ENCODE peak calls at places on chromosomes 12 and 14, in eight cellular contexts. One of them, this sample, is unnamed.

GRCh38 chr12:63802012-63802608 is 22.4 kb downstream of the RXYLT1 start:
- DNase-seq in GM20000: peak; percentile 21
- DNase-seq in WTC11: no peak
- DNase-seq in nephron progenitor cell: no peak
- DNase-seq in left lung: no peak
- DNase-seq in astrocyte of the cerebellum: peak; percentile 26
- DNase-seq in BE2C: no peak
- DNase-seq in HCT116: no peak
- DNase-seq in this sample: no peak

GRCh38 chr12:1326258-1326657 is 268.1 kb downstream of the FBXL14 start:
- DNase-seq in HCT116: no peak
- DNase-seq in GM20000: no peak
- DNase-seq in WTC11: no peak
- DNase-seq in nephron progenitor cell: no peak
- DNase-seq in astrocyte of the cerebellum: no peak
- DNase-seq in left lung: no peak
- DNase-seq in BE2C: no peak
- DNase-seq in this sample: no peak

GRCh38 chr14:44963775-44964380 is 1.9 kb downstream of the TOGARAM1 start:
- DNase-seq in WTC11: no peak
- DNase-seq in nephron progenitor cell: no peak
- DNase-seq in HCT116: no peak
- DNase-seq in left lung: no peak
- DNase-seq in astrocyte of the cerebellum: no peak
- DNase-seq in GM20000: no peak
- DNase-seq in BE2C: peak; percentile 49
- DNase-seq in this sample: no peak

GRCh38 chr12:71904629-71905028 is 34.0 kb upstream of the TPH2 start:
- DNase-seq in astrocyte of the cerebellum: no peak
- DNase-seq in left lung: no peak
- DNase-seq in BE2C: no peak
- DNase-seq in HCT116: no peak
- DNase-seq in WTC11: no peak
- DNase-seq in nephron progenitor cell: no peak
- DNase-seq in GM20000: no peak
- DNase-seq in this sample: no peak

GRCh38 chr12:76449572-76449971 is 101.4 kb upstream of the BBS10 start:
- DNase-seq in left lung: no peak
- DNase-seq in astrocyte of the cerebellum: no peak
- DNase-seq in BE2C: no peak
- DNase-seq in nephron progenitor cell: no peak
- DNase-seq in GM20000: no peak
- DNase-seq in WTC11: no peak
- DNase-seq in HCT116: no peak
- DNase-seq in this sample: no peak

GRCh38 chr14:39423793-39424192 is 8.4 kb downstream of the FBXO33 start:
- DNase-seq in GM20000: no peak
- DNase-seq in HCT116: no peak
- DNase-seq in BE2C: no peak
- DNase-seq in left lung: no peak
- DNase-seq in WTC11: no peak
- DNase-seq in nephron progenitor cell: no peak
- DNase-seq in astrocyte of the cerebellum: no peak
- DNase-seq in this sample: no peak

GRCh38 chr12:68222336-68222735 is 3.3 kb downstream of the IL26 start:
- DNase-seq in WTC11: no peak
- DNase-seq in HCT116: no peak
- DNase-seq in left lung: no peak
- DNase-seq in BE2C: peak; percentile 30
- DNase-seq in GM20000: no peak
- DNase-seq in astrocyte of the cerebellum: no peak
- DNase-seq in nephron progenitor cell: no peak
- DNase-seq in this sample: no peak

GRCh38 chr12:69698769-69699540 is at the start of gene BEST3:
- DNase-seq in WTC11: no peak
- DNase-seq in BE2C: no peak
- DNase-seq in HCT116: no peak
- DNase-seq in left lung: no peak
- DNase-seq in astrocyte of the cerebellum: no peak
- DNase-seq in GM20000: no peak
- DNase-seq in nephron progenitor cell: no peak
- DNase-seq in this sample: no peak

GRCh38 chr14:74848768-74849167 is 27.2 kb downstream of the PROX2 start:
- DNase-seq in HCT116: no peak
- DNase-seq in astrocyte of the cerebellum: no peak
- DNase-seq in BE2C: no peak
- DNase-seq in left lung: no peak
- DNase-seq in nephron progenitor cell: no peak
- DNase-seq in GM20000: no peak
- DNase-seq in WTC11: no peak
- DNase-seq in this sample: no peak

GRCh38 chr12:13365782-13366366 is 169.3 kb downstream of the EMP1 start:
- DNase-seq in astrocyte of the cerebellum: no peak
- DNase-seq in left lung: no peak
- DNase-seq in WTC11: no peak
- DNase-seq in nephron progenitor cell: no peak
- DNase-seq in GM20000: no peak
- DNase-seq in HCT116: no peak
- DNase-seq in BE2C: no peak
- DNase-seq in this sample: no peak

GRCh38 chr14:91878274-91878673 is 10.9 kb upstream of the TC2N start:
- DNase-seq in astrocyte of the cerebellum: no peak
- DNase-seq in left lung: no peak
- DNase-seq in GM20000: no peak
- DNase-seq in HCT116: no peak
- DNase-seq in nephron progenitor cell: no peak
- DNase-seq in BE2C: no peak
- DNase-seq in WTC11: no peak
- DNase-seq in this sample: no peak
- TF ChIP-seq CTCF in astrocyte of the cerebellum: no peak
- TF ChIP-seq CTCF in left lung: no peak
- TF ChIP-seq CTCF in GM20000: no peak
- TF ChIP-seq CTCF in HCT116: no peak
- TF ChIP-seq CTCF in nephron progenitor cell: no peak
- TF ChIP-seq CTCF in BE2C: no peak
- TF ChIP-seq CTCF in WTC11: no peak
- TF ChIP-seq CTCF in this sample: no peak

GRCh38 chr14:30657606-30658163 is 35.6 kb downstream of the SCFD1 start:
- DNase-seq in HCT116: no peak
- DNase-seq in GM20000: no peak
- DNase-seq in WTC11: no peak
- DNase-seq in astrocyte of the cerebellum: no peak
- DNase-seq in nephron progenitor cell: no peak
- DNase-seq in BE2C: no peak
- DNase-seq in left lung: no peak
- DNase-seq in this sample: no peak
- TF ChIP-seq CTCF in HCT116: peak; percentile 24
- TF ChIP-seq CTCF in GM20000: no peak
- TF ChIP-seq CTCF in WTC11: peak; percentile 13
- TF ChIP-seq CTCF in astrocyte of the cerebellum: no peak
- TF ChIP-seq CTCF in nephron progenitor cell: no peak
- TF ChIP-seq CTCF in BE2C: peak; percentile 22
- TF ChIP-seq CTCF in left lung: peak; percentile 30
- TF ChIP-seq CTCF in this sample: peak; percentile 17

GRCh38 chr12:98951401-98951800 is 306.3 kb downstream of the APAF1 start:
- DNase-seq in left lung: no peak
- DNase-seq in HCT116: no peak
- DNase-seq in BE2C: no peak
- DNase-seq in nephron progenitor cell: no peak
- DNase-seq in astrocyte of the cerebellum: no peak
- DNase-seq in WTC11: no peak
- DNase-seq in GM20000: no peak
- DNase-seq in this sample: no peak

GRCh38 chr12:98954506-98954905 is 309.4 kb downstream of the APAF1 start:
- DNase-seq in WTC11: no peak
- DNase-seq in nephron progenitor cell: no peak
- DNase-seq in BE2C: no peak
- DNase-seq in left lung: no peak
- DNase-seq in astrocyte of the cerebellum: no peak
- DNase-seq in HCT116: no peak
- DNase-seq in GM20000: no peak
- DNase-seq in this sample: no peak

DNA sequence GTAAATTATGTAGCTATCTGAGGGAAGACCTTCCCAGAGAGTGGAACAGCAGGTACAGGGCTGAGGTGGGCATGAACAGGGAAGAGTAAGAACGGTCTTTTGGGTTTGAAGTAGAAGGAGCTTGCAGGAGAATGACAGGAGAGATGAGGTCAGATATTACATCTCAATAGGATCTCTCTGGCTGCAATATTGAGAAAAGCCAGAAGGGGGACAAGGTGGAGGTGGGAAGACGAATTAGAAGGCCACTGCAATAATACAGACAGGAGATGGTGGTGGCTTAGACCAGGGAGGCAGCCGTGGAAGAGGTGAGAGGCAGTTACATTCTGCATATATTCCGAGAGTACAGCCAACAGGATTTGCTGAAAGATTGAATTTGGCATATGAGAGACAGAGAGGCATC is 310.2 kb downstream of the APAF1 start:
- DNase-seq in left lung: no peak
- DNase-seq in nephron progenitor cell: peak; percentile 13
- DNase-seq in astrocyte of the cerebellum: no peak
- DNase-seq in HCT116: peak; percentile 27
- DNase-seq in WTC11: peak; percentile 36
- DNase-seq in BE2C: peak; percentile 14
- DNase-seq in GM20000: peak; percentile 28
- DNase-seq in this sample: no peak
- TF ChIP-seq CTCF in left lung: no peak
- TF ChIP-seq CTCF in nephron progenitor cell: peak; percentile 41
- TF ChIP-seq CTCF in astrocyte of the cerebellum: peak; percentile 48
- TF ChIP-seq CTCF in HCT116: peak; percentile 42
- TF ChIP-seq CTCF in WTC11: peak; percentile 54
- TF ChIP-seq CTCF in BE2C: peak; percentile 30
- TF ChIP-seq CTCF in GM20000: peak; percentile 53
- TF ChIP-seq CTCF in this sample: peak; percentile 64

DNA sequence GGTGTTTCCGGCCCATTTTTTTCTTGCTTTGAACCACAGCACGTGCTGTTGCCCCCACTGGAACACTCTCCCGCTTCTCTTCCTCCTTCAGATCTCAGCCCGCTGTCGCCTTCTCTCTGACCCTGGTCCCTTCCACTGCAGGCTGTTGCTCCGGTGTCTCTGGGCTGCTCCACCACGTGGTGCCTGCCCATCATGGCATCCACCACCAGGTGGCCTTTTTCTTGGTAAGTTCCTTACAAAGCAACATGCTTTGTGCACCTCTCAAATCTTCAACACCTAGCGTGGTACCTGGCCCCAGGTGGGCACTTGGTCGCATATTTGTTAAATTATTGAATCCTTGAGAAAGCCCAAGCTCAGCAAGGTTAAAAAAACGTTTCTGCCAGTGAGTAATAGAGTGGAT is 19.1 kb downstream of the TUNAR start:
- DNase-seq in nephron progenitor cell: peak; percentile 15
- DNase-seq in WTC11: peak; percentile 68
- DNase-seq in left lung: no peak
- DNase-seq in GM20000: no peak
- DNase-seq in BE2C: peak; percentile 43
- DNase-seq in HCT116: peak; percentile 26
- DNase-seq in astrocyte of the cerebellum: no peak
- DNase-seq in this sample: no peak
- TF ChIP-seq CTCF in nephron progenitor cell: peak; percentile 38
- TF ChIP-seq CTCF in WTC11: peak; percentile 45
- TF ChIP-seq CTCF in left lung: no peak
- TF ChIP-seq CTCF in GM20000: peak; percentile 11
- TF ChIP-seq CTCF in BE2C: peak; percentile 50
- TF ChIP-seq CTCF in HCT116: peak; percentile 62
- TF ChIP-seq CTCF in astrocyte of the cerebellum: peak; percentile 17
- TF ChIP-seq CTCF in this sample: peak; percentile 66

DNA sequence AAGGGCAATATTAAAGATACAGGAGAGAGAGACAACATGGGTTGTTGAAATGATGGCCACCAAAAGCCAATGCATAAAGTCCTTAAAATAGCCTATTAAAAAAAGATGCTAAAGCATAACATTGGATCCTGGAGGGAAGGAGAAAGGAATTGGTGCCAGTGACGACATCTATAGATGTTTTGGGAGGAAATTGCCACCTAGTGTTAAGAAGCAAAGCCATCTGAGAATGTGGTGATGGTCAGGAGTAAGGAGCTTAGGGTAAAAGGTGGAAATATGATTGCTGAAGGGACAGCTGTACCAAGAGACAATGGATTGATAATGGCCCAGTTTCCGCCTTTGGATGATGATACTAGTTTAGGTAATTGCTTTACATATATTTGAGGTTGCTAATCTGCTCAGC is 85.1 kb downstream of the TMEM30B start:
- DNase-seq in GM20000: no peak
- DNase-seq in BE2C: no peak
- DNase-seq in HCT116: no peak
- DNase-seq in nephron progenitor cell: no peak
- DNase-seq in left lung: no peak
- DNase-seq in WTC11: no peak
- DNase-seq in astrocyte of the cerebellum: no peak
- DNase-seq in this sample: no peak
- TF ChIP-seq CTCF in GM20000: no peak
- TF ChIP-seq CTCF in BE2C: no peak
- TF ChIP-seq CTCF in HCT116: no peak
- TF ChIP-seq CTCF in nephron progenitor cell: no peak
- TF ChIP-seq CTCF in left lung: no peak
- TF ChIP-seq CTCF in WTC11: no peak
- TF ChIP-seq CTCF in astrocyte of the cerebellum: no peak
- TF ChIP-seq CTCF in this sample: no peak

GRCh38 chr12:6828671-6829531 is 694 bp downstream of the P3H3 start:
- DNase-seq in left lung: peak; percentile 32
- DNase-seq in astrocyte of the cerebellum: no peak
- DNase-seq in HCT116: no peak
- DNase-seq in GM20000: peak; percentile 68
- DNase-seq in nephron progenitor cell: peak; percentile 63
- DNase-seq in BE2C: no peak
- DNase-seq in WTC11: peak; percentile 72
- DNase-seq in this sample: no peak
- TF ChIP-seq CTCF in left lung: no peak
- TF ChIP-seq CTCF in astrocyte of the cerebellum: no peak
- TF ChIP-seq CTCF in HCT116: no peak
- TF ChIP-seq CTCF in GM20000: no peak
- TF ChIP-seq CTCF in nephron progenitor cell: no peak
- TF ChIP-seq CTCF in BE2C: no peak
- TF ChIP-seq CTCF in WTC11: no peak
- TF ChIP-seq CTCF in this sample: no peak

This sample was measured in GM06990.